ENCODE peak calls at places on chromosomes 3 and 15, in five cellular contexts. H is mesendoderm, E is dorsolateral prefrontal cortex, J is endothelial cell of umbilical vein, V is DND-41. I is an unnamed sample.

GRCh38 chr15:66746231-66746605 is 44.2 kb downstream of the SMAD6 start:
- DNase-seq in H (no peak), E (no peak), J (peak), V (no peak), I (no peak)

GRCh38 chr3:11699083-11699427 is 55.3 kb upstream of the VGLL4 start:
- DNase-seq in H (no peak), E (no peak), J (no peak), V (no peak), I (no peak)

GRCh38 chr3:49416867-49417266 is 4.6 kb downstream of the TCTA start:
- DNase-seq in H (peak), E (no peak), J (no peak), V (no peak), I (no peak)

GRCh38 chr3:161475905-161476304 is 20.7 kb upstream of the OTOL1 start:
- DNase-seq in H (no peak), E (no peak), J (no peak), V (no peak), I (no peak)

GRCh38 chr3:52962160-52962559 is 64.8 kb upstream of the STIMATE start:
- DNase-seq in H (no peak), E (no peak), J (no peak), V (no peak), I (no peak)

GRCh38 chr15:34855893-34856292 is 60.5 kb upstream of the ACTC1 start:
- DNase-seq in H (no peak), E (peak), J (no peak), V (no peak), I (no peak)

GRCh38 chr15:28182216-28182615 is 83.1 kb upstream of the OCA2 start:
- DNase-seq in H (no peak), E (no peak), J (no peak), V (no peak), I (no peak)

GRCh38 chr15:71562251-71562650 is 248.1 kb upstream of the NR2E3 start:
- DNase-seq in H (no peak), E (no peak), J (no peak), V (no peak), I (no peak)

GRCh38 chr3:182969277-182969676 is 11.1 kb downstream of the DCUN1D1 start:
- DNase-seq in H (no peak), E (no peak), J (no peak), V (no peak), I (no peak)

GRCh38 chr3:168049366-168049974 is 46.3 kb downstream of the GOLIM4 start:
- DNase-seq in H (no peak), E (no peak), J (no peak), V (no peak), I (no peak)

GRCh38 chr3:169811606-169812123 is 1.0 kb upstream of the LRRIQ4 start:
- DNase-seq in H (no peak), E (peak), J (peak), V (no peak), I (no peak)

GRCh38 chr3:69178838-69179739 is 56.7 kb upstream of the LMOD3 start:
- DNase-seq in H (peak), E (no peak), J (peak), V (no peak), I (no peak)

GRCh38 chr15:67125589-67126502 is 60.4 kb downstream of the SMAD3 start:
- DNase-seq in H (no peak), E (peak), J (peak), V (no peak), I (peak)

GRCh38 chr15:91032919-91033803 is 10.8 kb upstream of the VPS33B start:
- DNase-seq in H (peak), E (no peak), J (peak), V (peak), I (no peak)

GRCh38 chr3:8660271-8660731 is 15.7 kb upstream of the SSUH2 start:
- DNase-seq in H (peak), E (no peak), J (peak), V (no peak), I (no peak)

GRCh38 chr3:124859025-124859424 is 28.1 kb downstream of the ITGB5 start:
- DNase-seq in H (peak), E (no peak), J (peak), V (no peak), I (no peak)

GRCh38 chr3:159128628-159129027 is 326.8 kb downstream of the MFSD1 start:
- DNase-seq in H (no peak), E (no peak), J (peak), V (no peak), I (no peak)

GRCh38 chr15:39142500-39142899 is 438.4 kb upstream of the THBS1 start:
- DNase-seq in H (no peak), E (no peak), J (no peak), V (no peak), I (no peak)

GRCh38 chr15:69729167-69729748 is 276.6 kb downstream of the RPLP1 start:
- DNase-seq in H (peak), E (no peak), J (peak), V (peak), I (no peak)

GRCh38 chr15:69626095-69627066 is 173.8 kb downstream of the RPLP1 start:
- DNase-seq in H (no peak), E (no peak), J (no peak), V (no peak), I (no peak)

GRCh38 chr3:150240891-150241290 is 167.2 kb upstream of the TSC22D2 start:
- DNase-seq in H (peak), E (no peak), J (no peak), V (no peak), I (no peak)

GRCh38 chr3:36418296-36418695 is 38.0 kb downstream of the STAC start:
- DNase-seq in H (no peak), E (no peak), J (no peak), V (no peak), I (no peak)

GRCh38 chr15:100691321-100691720 is 88.9 kb downstream of the ASB7 start:
- DNase-seq in H (no peak), E (no peak), J (no peak), V (no peak), I (no peak)

GRCh38 chr3:27596334-27596841 is 112.2 kb upstream of the SLC4A7 start:
- DNase-seq in H (no peak), E (no peak), J (peak), V (no peak), I (no peak)

GRCh38 chr3:29513236-29513635 is 232.4 kb downstream of the RBMS3 start:
- DNase-seq in H (no peak), E (no peak), J (peak), V (no peak), I (no peak)

GRCh38 chr15:89577776-89578115 is 2.5 kb downstream of the TICRR start:
- DNase-seq in H (no peak), E (no peak), J (no peak), V (no peak), I (no peak)

GRCh38 chr15:89578146-89578545 is 2.9 kb downstream of the TICRR start:
- DNase-seq in H (no peak), E (no peak), J (no peak), V (no peak), I (no peak)

GRCh38 chr15:89575146-89575655 is at the start of gene TICRR:
- DNase-seq in H (peak), E (peak), J (peak), V (peak), I (peak)

GRCh38 chr15:89576417-89576773 is 1.1 kb downstream of the TICRR start:
- DNase-seq in H (no peak), E (no peak), J (no peak), V (no peak), I (no peak)

GRCh38 chr15:89575656-89576416 is 567 bp downstream of the TICRR start:
- DNase-seq in H (peak), E (no peak), J (peak), V (peak), I (peak)
- H3K27ac ChIP-seq in H (peak), E (no peak), J (peak), V (peak), I (peak)

GRCh38 chr3:23128655-23129054 is 74.5 kb upstream of the UBE2E2 start:
- DNase-seq in H (no peak), E (no peak), J (no peak), V (no peak), I (no peak)
- H3K27ac ChIP-seq in H (no peak), E (no peak), J (no peak), V (no peak), I (no peak)

DNA sequence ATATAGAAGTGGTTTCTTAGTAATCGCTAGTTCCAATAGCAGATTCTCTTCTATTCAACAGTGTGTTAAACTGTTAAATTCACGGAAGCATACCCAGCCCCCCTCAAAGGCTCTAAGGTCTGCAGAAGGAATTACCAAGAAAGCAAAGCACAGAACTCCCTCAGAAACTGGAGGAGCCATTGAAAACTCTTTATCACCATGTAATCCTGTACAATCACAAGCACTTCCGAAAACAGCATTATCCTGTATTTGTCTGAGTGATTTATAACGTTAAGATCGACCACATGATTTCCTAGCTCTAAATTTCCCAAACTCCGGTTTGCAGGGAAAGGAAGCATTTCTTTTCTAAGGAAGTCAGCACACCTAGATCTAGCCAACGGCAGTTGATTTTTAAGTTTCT is 20.0 kb downstream of the MYO1E start:
- DNase-seq in H (no peak), E (no peak), J (peak), V (no peak), I (no peak)
- H3K27ac ChIP-seq in H (no peak), E (no peak), J (no peak), V (no peak), I (peak)

GRCh38 chr3:184142199-184142598 is 7.0 kb downstream of the EIF2B5 start:
- DNase-seq in H (no peak), E (no peak), J (no peak), V (no peak), I (no peak)
- H3K27ac ChIP-seq in H (no peak), E (no peak), J (no peak), V (no peak), I (no peak)

GRCh38 chr3:127745656-127746399 is 73.1 kb downstream of the ABTB1 start:
- DNase-seq in H (no peak), E (no peak), J (no peak), V (no peak), I (peak)

GRCh38 chr3:127747751-127748521 is 74.4 kb downstream of the MGLL start:
- DNase-seq in H (peak), E (no peak), J (peak), V (no peak), I (peak)

GRCh38 chr3:127744875-127745274 is 72.1 kb downstream of the ABTB1 start:
- DNase-seq in H (no peak), E (no peak), J (no peak), V (no peak), I (no peak)

GRCh38 chr3:127747066-127747465 is 74.3 kb downstream of the ABTB1 start:
- DNase-seq in H (no peak), E (no peak), J (no peak), V (no peak), I (no peak)

DNA sequence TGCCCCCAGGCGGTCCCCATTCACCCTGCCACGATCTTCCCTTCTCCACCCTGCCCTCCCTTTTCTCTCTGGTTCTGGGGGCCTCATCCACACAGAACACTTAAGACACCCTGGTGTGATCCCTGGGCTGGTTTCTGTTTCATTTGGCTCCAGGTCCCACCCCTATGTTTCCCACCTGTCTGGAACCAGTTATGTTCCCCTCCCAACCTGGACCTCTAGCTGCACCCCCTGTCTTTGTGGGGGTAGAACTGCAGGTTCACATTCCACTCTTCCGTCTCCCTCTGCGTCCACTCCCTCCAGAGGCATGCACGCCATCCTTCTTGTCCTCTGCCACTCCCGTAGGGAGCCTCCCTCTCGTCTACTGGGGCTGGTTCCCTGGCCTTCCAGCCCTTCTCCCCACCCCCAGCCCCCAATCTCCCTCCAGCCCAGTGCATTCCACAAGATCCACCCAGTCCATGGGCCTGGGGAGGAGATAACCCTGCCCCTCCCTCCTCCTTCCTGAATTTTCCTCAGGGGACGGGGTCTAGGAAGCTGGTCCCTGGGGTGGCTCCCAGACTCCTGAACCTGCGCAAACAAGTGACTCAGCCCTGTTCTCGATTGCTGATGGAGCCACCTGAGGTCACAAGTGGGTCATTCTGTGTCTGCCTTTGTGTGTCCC is 73.8 kb downstream of the ABTB1 start:
- DNase-seq in H (peak), E (no peak), J (no peak), V (no peak), I (peak)
- H3K27ac ChIP-seq in H (no peak), E (peak), J (no peak), V (no peak), I (peak)

GRCh38 chr15:98730860-98731711 is 82.7 kb downstream of the IGF1R start:
- DNase-seq in H (no peak), E (no peak), J (no peak), V (no peak), I (no peak)
- H3K27ac ChIP-seq in H (no peak), E (no peak), J (no peak), V (no peak), I (no peak)

GRCh38 chr3:24145981-24146822 is 201.1 kb downstream of the NR1D2 start:
- DNase-seq in H (peak), E (peak), J (no peak), V (no peak), I (no peak)
- H3K27ac ChIP-seq in H (no peak), E (peak), J (no peak), V (no peak), I (peak)

GRCh38 chr3:78645628-78646310 is 1122.0 kb downstream of the ROBO1 start:
- DNase-seq in H (peak), E (no peak), J (peak), V (no peak), I (no peak)

GRCh38 chr3:78642471-78642870 is 1125.3 kb downstream of the ROBO1 start:
- DNase-seq in H (peak), E (no peak), J (peak), V (no peak), I (no peak)

GRCh38 chr3:78647735-78648134 is 1120.1 kb downstream of the ROBO1 start:
- DNase-seq in H (no peak), E (no peak), J (no peak), V (no peak), I (no peak)

GRCh38 chr3:78641703-78642102 is 1126.1 kb downstream of the ROBO1 start:
- DNase-seq in H (no peak), E (no peak), J (peak), V (no peak), I (no peak)

GRCh38 chr3:78644847-78645246 is 1123.0 kb downstream of the ROBO1 start:
- DNase-seq in H (peak), E (no peak), J (peak), V (no peak), I (no peak)
- H3K27ac ChIP-seq in H (no peak), E (no peak), J (peak), V (no peak), I (no peak)